ENCODE peak calls at places on chromosome 3, in four cellular contexts. One of them, this sample, is unnamed.

GRCh38 chr3:27095588-27096222 is 273.5 kb downstream of the NEK10 start:
- DNase-seq in effector memory CD4-positive, alpha-beta T cell: no peak
- DNase-seq in GM23248: peak
- DNase-seq in keratinocyte: no peak
- DNase-seq in this sample: no peak

GRCh38 chr3:75906555-75907112 is 121.3 kb upstream of the ZNF717 start:
- DNase-seq in effector memory CD4-positive, alpha-beta T cell: no peak
- DNase-seq in GM23248: peak
- DNase-seq in keratinocyte: no peak
- DNase-seq in this sample: peak

GRCh38 chr3:155983834-155984474 is 113.5 kb downstream of the GMPS start:
- DNase-seq in effector memory CD4-positive, alpha-beta T cell: no peak
- DNase-seq in GM23248: no peak
- DNase-seq in keratinocyte: no peak
- DNase-seq in this sample: no peak

GRCh38 chr3:95343228-95343627 is 1280.4 kb downstream of the NSUN3 start:
- DNase-seq in effector memory CD4-positive, alpha-beta T cell: no peak
- DNase-seq in GM23248: no peak
- DNase-seq in keratinocyte: no peak
- DNase-seq in this sample: no peak

GRCh38 chr3:144687862-144688261 is 716.2 kb downstream of the DIPK2A start:
- DNase-seq in effector memory CD4-positive, alpha-beta T cell: no peak
- DNase-seq in GM23248: peak
- DNase-seq in keratinocyte: no peak
- DNase-seq in this sample: peak

GRCh38 chr3:22795917-22796316 is 407.2 kb upstream of the UBE2E2 start:
- DNase-seq in effector memory CD4-positive, alpha-beta T cell: no peak
- DNase-seq in GM23248: no peak
- DNase-seq in keratinocyte: no peak
- DNase-seq in this sample: no peak

GRCh38 chr3:160108357-160108756 is 116.9 kb upstream of the C3orf80 start:
- DNase-seq in effector memory CD4-positive, alpha-beta T cell: no peak
- DNase-seq in GM23248: no peak
- DNase-seq in keratinocyte: no peak
- DNase-seq in this sample: no peak

GRCh38 chr3:129211772-129212171 is 28.1 kb upstream of the CNBP start:
- DNase-seq in effector memory CD4-positive, alpha-beta T cell: no peak
- DNase-seq in GM23248: peak
- DNase-seq in keratinocyte: peak
- DNase-seq in this sample: no peak

GRCh38 chr3:160370987-160371857 is 27.8 kb downstream of the IFT80 start:
- DNase-seq in effector memory CD4-positive, alpha-beta T cell: no peak
- DNase-seq in GM23248: no peak
- DNase-seq in keratinocyte: no peak
- DNase-seq in this sample: peak

GRCh38 chr3:177906573-177907229 is 629.5 kb upstream of the KCNMB2 start:
- DNase-seq in effector memory CD4-positive, alpha-beta T cell: no peak
- DNase-seq in GM23248: peak
- DNase-seq in keratinocyte: no peak
- DNase-seq in this sample: no peak

GRCh38 chr3:189664311-189664710 is 33.1 kb downstream of the TP63 start:
- DNase-seq in effector memory CD4-positive, alpha-beta T cell: no peak
- DNase-seq in GM23248: peak
- DNase-seq in keratinocyte: no peak
- DNase-seq in this sample: no peak

GRCh38 chr3:47035645-47036044 is 56.2 kb downstream of the NBEAL2 start:
- DNase-seq in effector memory CD4-positive, alpha-beta T cell: no peak
- DNase-seq in GM23248: no peak
- DNase-seq in keratinocyte: no peak
- DNase-seq in this sample: no peak

GRCh38 chr3:32495085-32495484 is 7.6 kb downstream of the CMTM6 start:
- DNase-seq in effector memory CD4-positive, alpha-beta T cell: no peak
- DNase-seq in GM23248: no peak
- DNase-seq in keratinocyte: no peak
- DNase-seq in this sample: no peak

GRCh38 chr3:179063945-179064560 is 7.6 kb downstream of the ZMAT3 start:
- DNase-seq in effector memory CD4-positive, alpha-beta T cell: no peak
- DNase-seq in GM23248: no peak
- DNase-seq in keratinocyte: no peak
- DNase-seq in this sample: no peak

GRCh38 chr3:24229468-24230263 is 265.0 kb downstream of the THRB start:
- DNase-seq in effector memory CD4-positive, alpha-beta T cell: no peak
- DNase-seq in GM23248: no peak
- DNase-seq in keratinocyte: no peak
- DNase-seq in this sample: no peak

GRCh38 chr3:52202384-52203077 is 4.6 kb downstream of the ALAS1 start:
- DNase-seq in effector memory CD4-positive, alpha-beta T cell: no peak
- DNase-seq in GM23248: no peak
- DNase-seq in keratinocyte: no peak
- DNase-seq in this sample: no peak

GRCh38 chr3:184154909-184155643 is at the start of gene DVL3:
- DNase-seq in effector memory CD4-positive, alpha-beta T cell: peak
- DNase-seq in GM23248: peak
- DNase-seq in keratinocyte: no peak
- DNase-seq in this sample: peak

GRCh38 chr3:16203031-16203430 is 28.6 kb downstream of the GALNT15 start:
- DNase-seq in effector memory CD4-positive, alpha-beta T cell: no peak
- DNase-seq in GM23248: peak
- DNase-seq in keratinocyte: no peak
- DNase-seq in this sample: no peak

GRCh38 chr3:138560501-138560900 is 33.6 kb downstream of the CEP70 start:
- DNase-seq in effector memory CD4-positive, alpha-beta T cell: no peak
- DNase-seq in GM23248: no peak
- DNase-seq in keratinocyte: no peak
- DNase-seq in this sample: no peak

GRCh38 chr3:64331605-64332004 is 106.3 kb upstream of the PRICKLE2 start:
- DNase-seq in effector memory CD4-positive, alpha-beta T cell: no peak
- DNase-seq in GM23248: no peak
- DNase-seq in keratinocyte: no peak
- DNase-seq in this sample: no peak

GRCh38 chr3:58612825-58613224 is 35.6 kb upstream of the FAM107A start:
- DNase-seq in effector memory CD4-positive, alpha-beta T cell: no peak
- DNase-seq in GM23248: no peak
- DNase-seq in keratinocyte: no peak
- DNase-seq in this sample: no peak

DNA sequence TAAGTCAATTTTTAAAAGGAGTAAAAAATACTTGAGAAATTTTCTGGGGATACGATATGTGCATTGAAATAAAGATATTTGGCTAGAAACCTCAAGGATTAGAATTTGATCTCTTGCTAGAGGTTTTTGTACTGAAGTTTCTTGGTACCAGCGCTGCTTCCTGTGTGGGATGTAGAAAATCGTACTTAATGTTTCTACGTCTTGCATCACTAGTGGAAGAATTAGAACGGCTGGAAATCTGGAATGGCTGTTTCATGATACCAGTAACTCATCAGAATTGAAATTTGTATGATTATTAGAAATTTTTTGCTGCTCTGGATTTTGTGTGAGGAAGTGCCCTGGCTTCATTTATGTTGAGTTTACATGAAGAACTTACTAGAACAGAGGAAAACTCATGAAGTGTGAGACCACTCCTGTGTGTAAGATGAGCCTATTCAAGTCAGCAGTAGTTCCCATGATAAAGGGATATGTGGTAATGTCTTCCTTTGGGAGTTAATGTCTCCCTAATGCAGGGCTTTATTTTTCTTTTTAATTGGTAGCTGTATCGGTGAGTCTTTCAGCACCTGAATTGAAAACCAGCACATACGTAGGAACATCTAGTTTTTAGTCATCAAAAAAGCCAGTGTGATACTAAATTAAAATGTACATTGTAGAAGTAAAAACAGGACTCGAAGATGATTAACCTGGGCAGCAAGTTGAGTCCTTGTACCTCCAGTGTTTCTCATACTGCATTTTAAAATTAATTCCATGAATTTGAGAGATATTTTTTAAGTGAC is 3.2 kb downstream of the KBTBD8 start:
- DNase-seq in effector memory CD4-positive, alpha-beta T cell: no peak
- DNase-seq in GM23248: no peak
- DNase-seq in keratinocyte: no peak
- DNase-seq in this sample: no peak
- H3K4me3 ChIP-seq in effector memory CD4-positive, alpha-beta T cell: no peak
- H3K4me3 ChIP-seq in GM23248: no peak
- H3K4me3 ChIP-seq in keratinocyte: no peak
- H3K4me3 ChIP-seq in this sample: no peak

GRCh38 chr3:29635888-29636287 is 355.0 kb downstream of the RBMS3 start:
- DNase-seq in effector memory CD4-positive, alpha-beta T cell: no peak
- DNase-seq in GM23248: no peak
- DNase-seq in keratinocyte: no peak
- DNase-seq in this sample: no peak

GRCh38 chr3:29643034-29643425 is 362.2 kb downstream of the RBMS3 start:
- DNase-seq in effector memory CD4-positive, alpha-beta T cell: no peak
- DNase-seq in GM23248: no peak
- DNase-seq in keratinocyte: no peak
- DNase-seq in this sample: peak

GRCh38 chr3:29637093-29637492 is 356.2 kb downstream of the RBMS3 start:
- DNase-seq in effector memory CD4-positive, alpha-beta T cell: no peak
- DNase-seq in GM23248: no peak
- DNase-seq in keratinocyte: no peak
- DNase-seq in this sample: no peak

GRCh38 chr3:29642393-29643033 is 361.6 kb downstream of the RBMS3 start:
- DNase-seq in effector memory CD4-positive, alpha-beta T cell: no peak
- DNase-seq in GM23248: peak
- DNase-seq in keratinocyte: no peak
- DNase-seq in this sample: peak

GRCh38 chr3:29639621-29640290 is 358.9 kb downstream of the RBMS3 start:
- DNase-seq in effector memory CD4-positive, alpha-beta T cell: no peak
- DNase-seq in GM23248: peak
- DNase-seq in keratinocyte: no peak
- DNase-seq in this sample: no peak
- H3K27ac ChIP-seq in effector memory CD4-positive, alpha-beta T cell: no peak
- H3K27ac ChIP-seq in GM23248: no peak
- H3K27ac ChIP-seq in keratinocyte: no peak
- H3K27ac ChIP-seq in this sample: no peak

GRCh38 chr3:42849017-42849416 is 26.7 kb downstream of the CYP8B1 start:
- DNase-seq in effector memory CD4-positive, alpha-beta T cell: no peak
- DNase-seq in GM23248: no peak
- DNase-seq in keratinocyte: no peak
- DNase-seq in this sample: no peak

GRCh38 chr3:42844815-42845214 is 30.9 kb downstream of the CYP8B1 start:
- DNase-seq in effector memory CD4-positive, alpha-beta T cell: no peak
- DNase-seq in GM23248: no peak
- DNase-seq in keratinocyte: no peak
- DNase-seq in this sample: no peak

GRCh38 chr3:42847731-42848130 is 27.9 kb downstream of the CYP8B1 start:
- DNase-seq in effector memory CD4-positive, alpha-beta T cell: no peak
- DNase-seq in GM23248: no peak
- DNase-seq in keratinocyte: no peak
- DNase-seq in this sample: peak

GRCh38 chr3:42843730-42844713 is 31.7 kb downstream of the CYP8B1 start:
- DNase-seq in effector memory CD4-positive, alpha-beta T cell: no peak
- DNase-seq in GM23248: no peak
- DNase-seq in keratinocyte: no peak
- DNase-seq in this sample: no peak

GRCh38 chr3:42846682-42847522 is 28.8 kb downstream of the CYP8B1 start:
- DNase-seq in effector memory CD4-positive, alpha-beta T cell: no peak
- DNase-seq in GM23248: no peak
- DNase-seq in keratinocyte: no peak
- DNase-seq in this sample: peak
- H3K4me3 ChIP-seq in effector memory CD4-positive, alpha-beta T cell: no peak
- H3K4me3 ChIP-seq in GM23248: no peak
- H3K4me3 ChIP-seq in keratinocyte: no peak
- H3K4me3 ChIP-seq in this sample: peak

GRCh38 chr3:139937674-139938279 is 2.8 kb downstream of the CLSTN2 start:
- DNase-seq in effector memory CD4-positive, alpha-beta T cell: no peak
- DNase-seq in GM23248: peak
- DNase-seq in keratinocyte: no peak
- DNase-seq in this sample: peak
- H3K27ac ChIP-seq in effector memory CD4-positive, alpha-beta T cell: no peak
- H3K27ac ChIP-seq in GM23248: no peak
- H3K27ac ChIP-seq in keratinocyte: no peak
- H3K27ac ChIP-seq in this sample: no peak

GRCh38 chr3:125211523-125212095 is 939 bp downstream of the SLC12A8 start:
- DNase-seq in effector memory CD4-positive, alpha-beta T cell: no peak
- DNase-seq in GM23248: no peak
- DNase-seq in keratinocyte: no peak
- DNase-seq in this sample: no peak

GRCh38 chr3:125213946-125214542 is 1.5 kb upstream of the SLC12A8 start:
- DNase-seq in effector memory CD4-positive, alpha-beta T cell: no peak
- DNase-seq in GM23248: peak
- DNase-seq in keratinocyte: no peak
- DNase-seq in this sample: no peak

GRCh38 chr3:125212096-125212508 is 446 bp downstream of the SLC12A8 start:
- DNase-seq in effector memory CD4-positive, alpha-beta T cell: no peak
- DNase-seq in GM23248: no peak
- DNase-seq in keratinocyte: no peak
- DNase-seq in this sample: peak

GRCh38 chr3:125214738-125215137 is 2.2 kb upstream of the SLC12A8 start:
- DNase-seq in effector memory CD4-positive, alpha-beta T cell: no peak
- DNase-seq in GM23248: peak
- DNase-seq in keratinocyte: no peak
- DNase-seq in this sample: no peak

DNA sequence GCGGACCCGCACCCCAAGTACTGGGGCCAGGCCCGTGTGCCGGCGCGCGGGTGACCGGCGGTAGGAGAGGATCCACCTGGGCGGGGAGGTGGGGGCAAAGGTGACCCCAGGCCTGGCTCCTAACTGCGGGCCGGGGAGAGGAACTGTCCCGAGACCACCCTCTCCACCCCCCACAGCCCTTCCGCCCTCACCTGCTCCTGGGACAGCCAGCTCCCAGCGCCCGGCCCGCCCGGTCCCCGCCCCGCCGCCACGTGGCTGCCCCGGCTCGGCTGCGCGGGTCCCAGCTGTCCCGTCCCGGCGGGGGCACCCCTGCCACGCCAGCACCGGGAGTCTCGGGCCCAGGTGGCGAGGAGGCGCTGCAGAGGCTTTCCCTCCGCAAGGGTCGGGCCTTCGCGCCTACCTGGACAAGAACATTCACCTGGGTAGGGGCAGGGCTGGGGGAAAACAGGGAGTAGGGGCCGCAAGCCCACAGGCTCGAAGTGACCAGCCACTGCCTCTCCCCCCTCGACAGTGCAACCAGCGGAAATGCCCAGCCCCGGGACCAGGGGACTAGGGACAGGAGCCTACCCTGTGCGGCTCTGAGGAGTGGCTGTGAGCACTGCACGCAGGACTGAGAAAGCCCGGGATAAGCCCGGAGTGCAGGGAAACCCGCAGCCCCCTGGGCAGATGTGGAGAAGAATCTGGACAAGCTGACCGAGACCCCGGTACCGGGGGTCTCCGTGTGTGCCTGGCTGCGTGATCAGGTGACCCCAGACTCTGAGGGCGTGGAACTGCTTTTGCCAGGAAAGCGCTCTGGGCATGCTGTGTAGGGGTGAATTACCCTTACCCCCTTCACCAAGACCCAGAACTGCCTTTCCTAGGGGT is at the start of gene SLC12A8:
- DNase-seq in effector memory CD4-positive, alpha-beta T cell: no peak
- DNase-seq in GM23248: peak
- DNase-seq in keratinocyte: no peak
- DNase-seq in this sample: peak
- H3K4me3 ChIP-seq in effector memory CD4-positive, alpha-beta T cell: peak
- H3K4me3 ChIP-seq in GM23248: peak
- H3K4me3 ChIP-seq in keratinocyte: peak
- H3K4me3 ChIP-seq in this sample: peak

This sample was measured in WERI-Rb-1.